ENCODE peak calls at places on chromosomes 12 and 14, in nine cellular contexts. One of them, this sample, is unnamed.

GRCh38 chr12:127987199-127987901 is 279.6 kb upstream of the TMEM132C start:
- DNase-seq in astrocyte of the spinal cord: peak
- DNase-seq in esophagus squamous epithelium: no peak
- DNase-seq in fibroblast of mammary gland: no peak
- DNase-seq in adrenal gland: peak
- DNase-seq in fibroblast of pulmonary artery: peak
- DNase-seq in lower leg skin: no peak
- DNase-seq in astrocyte of the cerebellum: no peak
- DNase-seq in osteocyte: no peak
- DNase-seq in this sample: peak

GRCh38 chr14:58815046-58815701 is 177.4 kb downstream of the DACT1 start:
- DNase-seq in astrocyte of the spinal cord: peak
- DNase-seq in esophagus squamous epithelium: no peak
- DNase-seq in fibroblast of mammary gland: peak
- DNase-seq in adrenal gland: no peak
- DNase-seq in fibroblast of pulmonary artery: peak
- DNase-seq in lower leg skin: no peak
- DNase-seq in astrocyte of the cerebellum: no peak
- DNase-seq in osteocyte: no peak
- DNase-seq in this sample: peak

GRCh38 chr12:14993537-14994266 is 20.9 kb downstream of the PDE6H start:
- DNase-seq in astrocyte of the spinal cord: peak
- DNase-seq in esophagus squamous epithelium: no peak
- DNase-seq in fibroblast of mammary gland: peak
- DNase-seq in adrenal gland: no peak
- DNase-seq in fibroblast of pulmonary artery: peak
- DNase-seq in lower leg skin: no peak
- DNase-seq in astrocyte of the cerebellum: no peak
- DNase-seq in osteocyte: no peak
- DNase-seq in this sample: peak

GRCh38 chr12:77122236-77122635 is 56.9 kb upstream of the E2F7 start:
- DNase-seq in astrocyte of the spinal cord: peak
- DNase-seq in esophagus squamous epithelium: no peak
- DNase-seq in fibroblast of mammary gland: peak
- DNase-seq in adrenal gland: no peak
- DNase-seq in fibroblast of pulmonary artery: peak
- DNase-seq in lower leg skin: no peak
- DNase-seq in astrocyte of the cerebellum: peak
- DNase-seq in osteocyte: no peak
- DNase-seq in this sample: peak

GRCh38 chr14:29755311-29756052 is 172.2 kb downstream of the PRKD1 start:
- DNase-seq in astrocyte of the spinal cord: no peak
- DNase-seq in esophagus squamous epithelium: no peak
- DNase-seq in fibroblast of mammary gland: no peak
- DNase-seq in adrenal gland: peak
- DNase-seq in fibroblast of pulmonary artery: peak
- DNase-seq in lower leg skin: no peak
- DNase-seq in astrocyte of the cerebellum: no peak
- DNase-seq in osteocyte: no peak
- DNase-seq in this sample: no peak

GRCh38 chr12:57881035-57881973 is 34.8 kb upstream of the CTDSP2 start:
- DNase-seq in astrocyte of the spinal cord: no peak
- DNase-seq in esophagus squamous epithelium: no peak
- DNase-seq in fibroblast of mammary gland: peak
- DNase-seq in adrenal gland: no peak
- DNase-seq in fibroblast of pulmonary artery: no peak
- DNase-seq in lower leg skin: no peak
- DNase-seq in astrocyte of the cerebellum: no peak
- DNase-seq in osteocyte: no peak
- DNase-seq in this sample: peak

GRCh38 chr12:9334964-9335363 is 126.8 kb upstream of the PZP start:
- DNase-seq in astrocyte of the spinal cord: no peak
- DNase-seq in esophagus squamous epithelium: no peak
- DNase-seq in fibroblast of mammary gland: no peak
- DNase-seq in adrenal gland: no peak
- DNase-seq in fibroblast of pulmonary artery: no peak
- DNase-seq in lower leg skin: no peak
- DNase-seq in astrocyte of the cerebellum: no peak
- DNase-seq in osteocyte: no peak
- DNase-seq in this sample: no peak

GRCh38 chr14:31387091-31387490 is 33.3 kb downstream of the HEATR5A start:
- DNase-seq in astrocyte of the spinal cord: no peak
- DNase-seq in esophagus squamous epithelium: no peak
- DNase-seq in fibroblast of mammary gland: no peak
- DNase-seq in adrenal gland: no peak
- DNase-seq in fibroblast of pulmonary artery: no peak
- DNase-seq in lower leg skin: no peak
- DNase-seq in astrocyte of the cerebellum: no peak
- DNase-seq in osteocyte: no peak
- DNase-seq in this sample: no peak

GRCh38 chr14:64293976-64294671 is at the start of gene ESR2:
- DNase-seq in astrocyte of the spinal cord: peak
- DNase-seq in esophagus squamous epithelium: no peak
- DNase-seq in fibroblast of mammary gland: peak
- DNase-seq in adrenal gland: peak
- DNase-seq in fibroblast of pulmonary artery: peak
- DNase-seq in lower leg skin: no peak
- DNase-seq in astrocyte of the cerebellum: no peak
- DNase-seq in osteocyte: peak
- DNase-seq in this sample: peak

GRCh38 chr14:64294672-64295413 is 672 bp upstream of the ESR2 start:
- DNase-seq in astrocyte of the spinal cord: peak
- DNase-seq in esophagus squamous epithelium: peak
- DNase-seq in fibroblast of mammary gland: peak
- DNase-seq in adrenal gland: peak
- DNase-seq in fibroblast of pulmonary artery: peak
- DNase-seq in lower leg skin: peak
- DNase-seq in astrocyte of the cerebellum: no peak
- DNase-seq in osteocyte: peak
- DNase-seq in this sample: peak

GRCh38 chr14:64303471-64303917 is 9.3 kb upstream of the ESR2 start:
- DNase-seq in astrocyte of the spinal cord: peak
- DNase-seq in esophagus squamous epithelium: no peak
- DNase-seq in fibroblast of mammary gland: peak
- DNase-seq in adrenal gland: no peak
- DNase-seq in fibroblast of pulmonary artery: peak
- DNase-seq in lower leg skin: no peak
- DNase-seq in astrocyte of the cerebellum: peak
- DNase-seq in osteocyte: no peak
- DNase-seq in this sample: no peak

GRCh38 chr14:64296561-64296960 is 2.4 kb upstream of the ESR2 start:
- DNase-seq in astrocyte of the spinal cord: peak
- DNase-seq in esophagus squamous epithelium: no peak
- DNase-seq in fibroblast of mammary gland: peak
- DNase-seq in adrenal gland: no peak
- DNase-seq in fibroblast of pulmonary artery: peak
- DNase-seq in lower leg skin: no peak
- DNase-seq in astrocyte of the cerebellum: no peak
- DNase-seq in osteocyte: peak
- DNase-seq in this sample: peak

GRCh38 chr14:64298773-64299172 is 4.6 kb upstream of the ESR2 start:
- DNase-seq in astrocyte of the spinal cord: no peak
- DNase-seq in esophagus squamous epithelium: no peak
- DNase-seq in fibroblast of mammary gland: peak
- DNase-seq in adrenal gland: no peak
- DNase-seq in fibroblast of pulmonary artery: peak
- DNase-seq in lower leg skin: no peak
- DNase-seq in astrocyte of the cerebellum: no peak
- DNase-seq in osteocyte: no peak
- DNase-seq in this sample: no peak
- TF ChIP-seq CTCF in astrocyte of the spinal cord: no peak
- TF ChIP-seq CTCF in esophagus squamous epithelium: no peak
- TF ChIP-seq CTCF in fibroblast of mammary gland: no peak
- TF ChIP-seq CTCF in adrenal gland: no peak
- TF ChIP-seq CTCF in fibroblast of pulmonary artery: peak
- TF ChIP-seq CTCF in lower leg skin: no peak
- TF ChIP-seq CTCF in astrocyte of the cerebellum: no peak
- TF ChIP-seq CTCF in osteocyte: peak
- TF ChIP-seq CTCF in this sample: peak

DNA sequence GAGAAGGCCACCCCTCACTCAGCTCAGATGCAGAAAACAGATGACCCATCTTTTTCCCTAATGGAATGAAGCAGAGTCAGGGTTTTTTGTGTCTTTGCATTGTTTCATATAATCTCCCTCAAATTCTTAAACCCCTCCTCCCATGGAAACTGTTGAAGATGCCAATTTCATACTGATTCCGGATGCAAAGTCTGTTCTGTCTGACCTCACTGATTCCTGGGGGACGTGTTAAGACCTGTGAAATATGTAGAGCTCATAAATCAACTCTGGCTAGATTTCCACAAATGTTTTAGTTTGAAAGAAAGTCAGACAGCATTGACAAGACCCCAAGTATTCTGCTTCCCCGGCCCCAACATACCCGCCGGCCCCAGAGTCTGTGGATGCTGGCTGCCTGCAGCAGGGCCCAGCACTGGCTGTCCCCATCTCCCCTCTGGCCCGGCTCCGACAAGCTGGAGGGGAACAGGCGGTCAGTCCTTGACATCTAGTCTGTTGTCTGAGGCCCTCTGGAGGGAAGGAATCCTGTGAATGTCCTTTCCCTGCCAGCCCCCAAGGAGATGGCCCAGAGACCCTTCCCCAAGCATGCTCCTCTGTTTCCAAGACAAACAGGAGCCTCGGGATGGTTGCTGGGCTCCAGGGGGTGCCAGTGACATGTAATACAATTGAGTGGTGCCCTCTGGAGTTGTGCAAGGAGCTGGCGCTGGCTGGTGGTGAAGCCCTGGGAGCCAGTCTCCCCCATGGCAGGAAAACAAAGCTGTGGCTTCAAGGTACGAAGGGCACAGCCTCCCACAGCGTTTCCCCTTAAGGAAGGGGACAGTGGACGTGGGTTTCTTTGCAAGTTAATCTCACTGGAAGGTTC is 22.4 kb downstream of the FBLN5 start:
- DNase-seq in astrocyte of the spinal cord: no peak
- DNase-seq in esophagus squamous epithelium: no peak
- DNase-seq in fibroblast of mammary gland: peak
- DNase-seq in adrenal gland: no peak
- DNase-seq in fibroblast of pulmonary artery: peak
- DNase-seq in lower leg skin: no peak
- DNase-seq in astrocyte of the cerebellum: peak
- DNase-seq in osteocyte: no peak
- DNase-seq in this sample: no peak
- TF ChIP-seq CTCF in astrocyte of the spinal cord: no peak
- TF ChIP-seq CTCF in esophagus squamous epithelium: no peak
- TF ChIP-seq CTCF in fibroblast of mammary gland: no peak
- TF ChIP-seq CTCF in adrenal gland: no peak
- TF ChIP-seq CTCF in fibroblast of pulmonary artery: no peak
- TF ChIP-seq CTCF in lower leg skin: no peak
- TF ChIP-seq CTCF in astrocyte of the cerebellum: no peak
- TF ChIP-seq CTCF in osteocyte: no peak
- TF ChIP-seq CTCF in this sample: no peak

DNA sequence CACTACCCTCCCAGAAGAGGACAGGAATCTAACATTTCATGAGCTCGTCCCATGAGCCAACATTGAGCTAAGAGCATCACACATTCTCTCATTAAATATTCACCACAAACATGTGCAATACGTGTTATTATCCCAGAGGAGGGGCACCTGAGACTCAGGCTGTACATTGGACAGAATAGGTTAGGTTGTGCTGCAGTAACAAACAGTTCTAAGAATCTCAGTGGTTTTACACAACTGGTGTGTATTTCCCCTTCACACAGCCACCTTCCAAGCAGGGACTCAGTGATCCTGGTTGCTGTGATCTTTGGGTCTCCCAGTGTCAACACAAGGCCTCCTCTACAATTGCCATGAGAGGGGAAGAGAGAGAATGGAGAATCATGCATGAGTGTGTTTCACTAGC is 15.0 kb upstream of the ACTN1 start:
- DNase-seq in astrocyte of the spinal cord: no peak
- DNase-seq in esophagus squamous epithelium: no peak
- DNase-seq in fibroblast of mammary gland: no peak
- DNase-seq in adrenal gland: no peak
- DNase-seq in fibroblast of pulmonary artery: no peak
- DNase-seq in lower leg skin: no peak
- DNase-seq in astrocyte of the cerebellum: no peak
- DNase-seq in osteocyte: no peak
- DNase-seq in this sample: no peak
- TF ChIP-seq CTCF in astrocyte of the spinal cord: no peak
- TF ChIP-seq CTCF in esophagus squamous epithelium: no peak
- TF ChIP-seq CTCF in fibroblast of mammary gland: no peak
- TF ChIP-seq CTCF in adrenal gland: no peak
- TF ChIP-seq CTCF in fibroblast of pulmonary artery: no peak
- TF ChIP-seq CTCF in lower leg skin: no peak
- TF ChIP-seq CTCF in astrocyte of the cerebellum: no peak
- TF ChIP-seq CTCF in osteocyte: no peak
- TF ChIP-seq CTCF in this sample: no peak

GRCh38 chr12:124369055-124369900 is 74.4 kb downstream of the RFLNA start:
- DNase-seq in astrocyte of the spinal cord: peak
- DNase-seq in esophagus squamous epithelium: no peak
- DNase-seq in fibroblast of mammary gland: peak
- DNase-seq in adrenal gland: peak
- DNase-seq in fibroblast of pulmonary artery: peak
- DNase-seq in lower leg skin: peak
- DNase-seq in astrocyte of the cerebellum: peak
- DNase-seq in osteocyte: peak
- DNase-seq in this sample: peak
- TF ChIP-seq CTCF in astrocyte of the spinal cord: peak
- TF ChIP-seq CTCF in esophagus squamous epithelium: no peak
- TF ChIP-seq CTCF in fibroblast of mammary gland: no peak
- TF ChIP-seq CTCF in adrenal gland: peak
- TF ChIP-seq CTCF in fibroblast of pulmonary artery: peak
- TF ChIP-seq CTCF in lower leg skin: no peak
- TF ChIP-seq CTCF in astrocyte of the cerebellum: peak
- TF ChIP-seq CTCF in osteocyte: peak
- TF ChIP-seq CTCF in this sample: peak

This sample was measured in brain microvascular endothelial cell.